ENCODE peak calls at places on chromosomes 12 and 14, in seven cellular contexts. One of them, this sample, is unnamed.
A peak's percentile ranks its signal among the peaks of the same experiment; 100 is the strongest.

GRCh38 chr14:78448483-78449094 is 278.4 kb downstream of the NRXN3 start:
- DNase-seq in suprapubic skin: no peak
- DNase-seq in adipocyte: peak; percentile 50
- DNase-seq in transverse colon: peak; percentile 49
- DNase-seq in OCI-LY7: peak; percentile 50
- DNase-seq in left ventricle myocardium inferior: no peak
- DNase-seq in lower lobe of right lung: no peak
- DNase-seq in this sample: peak; percentile 77

GRCh38 chr14:73591690-73592448 is at the start of gene ACOT4:
- DNase-seq in suprapubic skin: no peak
- DNase-seq in adipocyte: peak; percentile 35
- DNase-seq in transverse colon: peak; percentile 56
- DNase-seq in OCI-LY7: no peak
- DNase-seq in left ventricle myocardium inferior: peak; percentile 22
- DNase-seq in lower lobe of right lung: peak; percentile 66
- DNase-seq in this sample: peak; percentile 69

GRCh38 chr14:50768220-50768619 is 62.7 kb downstream of the NIN start:
- DNase-seq in suprapubic skin: no peak
- DNase-seq in adipocyte: no peak
- DNase-seq in transverse colon: no peak
- DNase-seq in OCI-LY7: no peak
- DNase-seq in left ventricle myocardium inferior: no peak
- DNase-seq in lower lobe of right lung: no peak
- DNase-seq in this sample: no peak

GRCh38 chr12:92426346-92426745 is 276.4 kb upstream of the PLEKHG7 start:
- DNase-seq in suprapubic skin: no peak
- DNase-seq in adipocyte: no peak
- DNase-seq in transverse colon: no peak
- DNase-seq in OCI-LY7: no peak
- DNase-seq in left ventricle myocardium inferior: no peak
- DNase-seq in lower lobe of right lung: no peak
- DNase-seq in this sample: no peak

GRCh38 chr14:23580948-23581281 is 2.3 kb upstream of the JPH4 start:
- DNase-seq in suprapubic skin: no peak
- DNase-seq in adipocyte: no peak
- DNase-seq in transverse colon: no peak
- DNase-seq in OCI-LY7: no peak
- DNase-seq in left ventricle myocardium inferior: no peak
- DNase-seq in lower lobe of right lung: no peak
- DNase-seq in this sample: no peak

GRCh38 chr12:50708619-50709018 is 55.3 kb upstream of the ATF1 start:
- DNase-seq in suprapubic skin: no peak
- DNase-seq in adipocyte: no peak
- DNase-seq in transverse colon: no peak
- DNase-seq in OCI-LY7: no peak
- DNase-seq in left ventricle myocardium inferior: no peak
- DNase-seq in lower lobe of right lung: no peak
- DNase-seq in this sample: no peak

GRCh38 chr14:60094306-60094897 is 2.7 kb downstream of the PCNX4 start:
- DNase-seq in suprapubic skin: no peak
- DNase-seq in adipocyte: no peak
- DNase-seq in transverse colon: no peak
- DNase-seq in OCI-LY7: peak; percentile 31
- DNase-seq in left ventricle myocardium inferior: no peak
- DNase-seq in lower lobe of right lung: no peak
- DNase-seq in this sample: no peak

GRCh38 chr14:67618617-67619063 is 1.1 kb upstream of the ARG2 start:
- DNase-seq in suprapubic skin: no peak
- DNase-seq in adipocyte: peak; percentile 94
- DNase-seq in transverse colon: no peak
- DNase-seq in OCI-LY7: peak; percentile 72
- DNase-seq in left ventricle myocardium inferior: no peak
- DNase-seq in lower lobe of right lung: no peak
- DNase-seq in this sample: peak; percentile 74

GRCh38 chr14:69354383-69355154 is 43.5 kb downstream of the ERH start:
- DNase-seq in suprapubic skin: no peak
- DNase-seq in adipocyte: no peak
- DNase-seq in transverse colon: peak; percentile 75
- DNase-seq in OCI-LY7: peak; percentile 86
- DNase-seq in left ventricle myocardium inferior: no peak
- DNase-seq in lower lobe of right lung: no peak
- DNase-seq in this sample: peak; percentile 87

GRCh38 chr14:68753696-68754095 is 39.2 kb downstream of the ZFP36L1 start:
- DNase-seq in suprapubic skin: no peak
- DNase-seq in adipocyte: peak; percentile 71
- DNase-seq in transverse colon: no peak
- DNase-seq in OCI-LY7: no peak
- DNase-seq in left ventricle myocardium inferior: no peak
- DNase-seq in lower lobe of right lung: no peak
- DNase-seq in this sample: no peak

GRCh38 chr12:123882306-123882705 is 90.3 kb downstream of the CCDC92 start:
- DNase-seq in suprapubic skin: no peak
- DNase-seq in adipocyte: no peak
- DNase-seq in transverse colon: no peak
- DNase-seq in OCI-LY7: no peak
- DNase-seq in left ventricle myocardium inferior: no peak
- DNase-seq in lower lobe of right lung: no peak
- DNase-seq in this sample: no peak

GRCh38 chr14:59028476-59029202 is 159.8 kb upstream of the DAAM1 start:
- DNase-seq in suprapubic skin: no peak
- DNase-seq in adipocyte: peak; percentile 92
- DNase-seq in transverse colon: peak; percentile 64
- DNase-seq in OCI-LY7: peak; percentile 76
- DNase-seq in left ventricle myocardium inferior: peak; percentile 51
- DNase-seq in lower lobe of right lung: peak; percentile 54
- DNase-seq in this sample: peak; percentile 68

GRCh38 chr14:74658535-74659130 is 46.6 kb upstream of the LTBP2 start:
- DNase-seq in suprapubic skin: no peak
- DNase-seq in adipocyte: peak; percentile 50
- DNase-seq in transverse colon: no peak
- DNase-seq in OCI-LY7: no peak
- DNase-seq in left ventricle myocardium inferior: no peak
- DNase-seq in lower lobe of right lung: no peak
- DNase-seq in this sample: no peak

GRCh38 chr12:28925726-28926376 is 223.2 kb upstream of the FAR2 start:
- DNase-seq in suprapubic skin: no peak
- DNase-seq in adipocyte: peak; percentile 6
- DNase-seq in transverse colon: no peak
- DNase-seq in OCI-LY7: no peak
- DNase-seq in left ventricle myocardium inferior: no peak
- DNase-seq in lower lobe of right lung: no peak
- DNase-seq in this sample: no peak

GRCh38 chr12:47754881-47755280 is 3.8 kb downstream of the RAPGEF3 start:
- DNase-seq in suprapubic skin: no peak
- DNase-seq in adipocyte: no peak
- DNase-seq in transverse colon: peak; percentile 90
- DNase-seq in OCI-LY7: no peak
- DNase-seq in left ventricle myocardium inferior: no peak
- DNase-seq in lower lobe of right lung: peak; percentile 86
- DNase-seq in this sample: peak; percentile 84

GRCh38 chr14:22549981-22550670 is 38.9 kb downstream of the DAD1 start:
- DNase-seq in suprapubic skin: no peak
- DNase-seq in adipocyte: peak; percentile 54
- DNase-seq in transverse colon: no peak
- DNase-seq in OCI-LY7: peak; percentile 70
- DNase-seq in left ventricle myocardium inferior: no peak
- DNase-seq in lower lobe of right lung: no peak
- DNase-seq in this sample: no peak

GRCh38 chr12:92561543-92561899 is 141.3 kb upstream of the PLEKHG7 start:
- DNase-seq in suprapubic skin: no peak
- DNase-seq in adipocyte: peak; percentile 89
- DNase-seq in transverse colon: peak; percentile 35
- DNase-seq in OCI-LY7: no peak
- DNase-seq in left ventricle myocardium inferior: no peak
- DNase-seq in lower lobe of right lung: no peak
- DNase-seq in this sample: peak; percentile 45

GRCh38 chr14:76867536-76868452 is 41.6 kb downstream of the LRRC74A start:
- DNase-seq in suprapubic skin: no peak
- DNase-seq in adipocyte: no peak
- DNase-seq in transverse colon: peak; percentile 17
- DNase-seq in OCI-LY7: no peak
- DNase-seq in left ventricle myocardium inferior: peak; percentile 48
- DNase-seq in lower lobe of right lung: peak; percentile 82
- DNase-seq in this sample: no peak

GRCh38 chr14:76868453-76869170 is 42.4 kb downstream of the LRRC74A start:
- DNase-seq in suprapubic skin: no peak
- DNase-seq in adipocyte: no peak
- DNase-seq in transverse colon: no peak
- DNase-seq in OCI-LY7: no peak
- DNase-seq in left ventricle myocardium inferior: no peak
- DNase-seq in lower lobe of right lung: no peak
- DNase-seq in this sample: no peak

GRCh38 chr14:76870146-76870545 is 43.9 kb downstream of the LRRC74A start:
- DNase-seq in suprapubic skin: no peak
- DNase-seq in adipocyte: no peak
- DNase-seq in transverse colon: no peak
- DNase-seq in OCI-LY7: no peak
- DNase-seq in left ventricle myocardium inferior: no peak
- DNase-seq in lower lobe of right lung: no peak
- DNase-seq in this sample: no peak

GRCh38 chr14:76863724-76864407 is 37.7 kb downstream of the LRRC74A start:
- DNase-seq in suprapubic skin: no peak
- DNase-seq in adipocyte: no peak
- DNase-seq in transverse colon: peak; percentile 23
- DNase-seq in OCI-LY7: no peak
- DNase-seq in left ventricle myocardium inferior: peak; percentile 64
- DNase-seq in lower lobe of right lung: peak; percentile 80
- DNase-seq in this sample: peak; percentile 13

GRCh38 chr14:76866469-76866868 is 40.3 kb downstream of the LRRC74A start:
- DNase-seq in suprapubic skin: no peak
- DNase-seq in adipocyte: no peak
- DNase-seq in transverse colon: no peak
- DNase-seq in OCI-LY7: no peak
- DNase-seq in left ventricle myocardium inferior: no peak
- DNase-seq in lower lobe of right lung: no peak
- DNase-seq in this sample: no peak
- H3K4me1 ChIP-seq in suprapubic skin: peaks cover 9% of the 10 kb centered on the region
- H3K4me1 ChIP-seq in adipocyte: no peaks in the 10 kb centered on the region
- H3K4me1 ChIP-seq in transverse colon: no peaks in the 10 kb centered on the region
- H3K4me1 ChIP-seq in OCI-LY7: no peaks in the 10 kb centered on the region
- H3K4me1 ChIP-seq in left ventricle myocardium inferior: peaks cover 50% of the 10 kb centered on the region
- H3K4me1 ChIP-seq in lower lobe of right lung: peaks cover 42% of the 10 kb centered on the region
- H3K4me1 ChIP-seq in this sample: no peaks in the 10 kb centered on the region

GRCh38 chr12:131990066-131990979 is 40.6 kb downstream of the EP400 start:
- DNase-seq in suprapubic skin: peak; percentile 35
- DNase-seq in adipocyte: no peak
- DNase-seq in transverse colon: no peak
- DNase-seq in OCI-LY7: no peak
- DNase-seq in left ventricle myocardium inferior: no peak
- DNase-seq in lower lobe of right lung: no peak
- DNase-seq in this sample: no peak
- H3K36me3 ChIP-seq in suprapubic skin: peaks cover 98% of the 10 kb centered on the region
- H3K36me3 ChIP-seq in adipocyte: peaks cover 88% of the 10 kb centered on the region
- H3K36me3 ChIP-seq in transverse colon: peaks cover 54% of the 10 kb centered on the region
- H3K36me3 ChIP-seq in OCI-LY7: peaks cover 90% of the 10 kb centered on the region
- H3K36me3 ChIP-seq in left ventricle myocardium inferior: peaks cover 97% of the 10 kb centered on the region
- H3K36me3 ChIP-seq in lower lobe of right lung: peaks cover 98% of the 10 kb centered on the region
- H3K36me3 ChIP-seq in this sample: peaks cover 28% of the 10 kb centered on the region

GRCh38 chr14:97704316-97704715 is 907.1 kb downstream of the VRK1 start:
- DNase-seq in suprapubic skin: no peak
- DNase-seq in adipocyte: no peak
- DNase-seq in transverse colon: no peak
- DNase-seq in OCI-LY7: no peak
- DNase-seq in left ventricle myocardium inferior: no peak
- DNase-seq in lower lobe of right lung: no peak
- DNase-seq in this sample: no peak

GRCh38 chr14:97707603-97708002 is 910.4 kb downstream of the VRK1 start:
- DNase-seq in suprapubic skin: no peak
- DNase-seq in adipocyte: no peak
- DNase-seq in transverse colon: no peak
- DNase-seq in OCI-LY7: no peak
- DNase-seq in left ventricle myocardium inferior: no peak
- DNase-seq in lower lobe of right lung: no peak
- DNase-seq in this sample: peak; percentile 22

GRCh38 chr14:97705107-97705506 is 907.9 kb downstream of the VRK1 start:
- DNase-seq in suprapubic skin: no peak
- DNase-seq in adipocyte: no peak
- DNase-seq in transverse colon: no peak
- DNase-seq in OCI-LY7: no peak
- DNase-seq in left ventricle myocardium inferior: no peak
- DNase-seq in lower lobe of right lung: no peak
- DNase-seq in this sample: no peak

GRCh38 chr14:97705976-97706375 is 908.8 kb downstream of the VRK1 start:
- DNase-seq in suprapubic skin: no peak
- DNase-seq in adipocyte: no peak
- DNase-seq in transverse colon: no peak
- DNase-seq in OCI-LY7: no peak
- DNase-seq in left ventricle myocardium inferior: no peak
- DNase-seq in lower lobe of right lung: no peak
- DNase-seq in this sample: peak; percentile 35

DNA sequence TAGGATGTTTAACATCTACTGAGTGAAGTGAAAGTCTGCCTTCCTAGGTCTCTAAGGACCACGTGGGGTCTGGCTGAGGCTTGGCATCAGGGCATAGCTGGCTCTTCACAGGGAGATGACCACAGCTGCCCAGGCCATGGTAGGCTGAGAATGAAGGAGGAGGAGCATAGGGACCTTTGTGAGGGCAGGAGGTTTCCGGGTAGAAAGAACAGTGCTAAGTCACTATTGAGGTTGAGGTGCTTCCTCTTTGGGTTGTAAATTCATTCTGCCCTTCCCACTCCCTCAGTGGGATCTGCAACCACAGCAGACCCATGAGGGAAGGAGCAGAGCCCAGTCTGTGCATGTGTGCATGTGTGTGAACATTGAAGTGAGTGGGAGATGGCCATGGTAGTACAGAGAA is 909.6 kb downstream of the VRK1 start:
- DNase-seq in suprapubic skin: no peak
- DNase-seq in adipocyte: no peak
- DNase-seq in transverse colon: no peak
- DNase-seq in OCI-LY7: no peak
- DNase-seq in left ventricle myocardium inferior: no peak
- DNase-seq in lower lobe of right lung: no peak
- DNase-seq in this sample: peak; percentile 10
- H3K4me1 ChIP-seq in suprapubic skin: no peaks in the 10 kb centered on the region
- H3K4me1 ChIP-seq in adipocyte: no peaks in the 10 kb centered on the region
- H3K4me1 ChIP-seq in transverse colon: no peaks in the 10 kb centered on the region
- H3K4me1 ChIP-seq in OCI-LY7: no peaks in the 10 kb centered on the region
- H3K4me1 ChIP-seq in left ventricle myocardium inferior: no peaks in the 10 kb centered on the region
- H3K4me1 ChIP-seq in lower lobe of right lung: peaks cover 8% of the 10 kb centered on the region
- H3K4me1 ChIP-seq in this sample: no peaks in the 10 kb centered on the region

GRCh38 chr14:21428930-21429329 is 27.0 kb downstream of the CHD8 start:
- DNase-seq in suprapubic skin: no peak
- DNase-seq in adipocyte: no peak
- DNase-seq in transverse colon: no peak
- DNase-seq in OCI-LY7: no peak
- DNase-seq in left ventricle myocardium inferior: peak; percentile 54
- DNase-seq in lower lobe of right lung: no peak
- DNase-seq in this sample: no peak

GRCh38 chr14:21436567-21437062 is 19.3 kb downstream of the CHD8 start:
- DNase-seq in suprapubic skin: no peak
- DNase-seq in adipocyte: no peak
- DNase-seq in transverse colon: no peak
- DNase-seq in OCI-LY7: no peak
- DNase-seq in left ventricle myocardium inferior: no peak
- DNase-seq in lower lobe of right lung: no peak
- DNase-seq in this sample: peak; percentile 2

DNA sequence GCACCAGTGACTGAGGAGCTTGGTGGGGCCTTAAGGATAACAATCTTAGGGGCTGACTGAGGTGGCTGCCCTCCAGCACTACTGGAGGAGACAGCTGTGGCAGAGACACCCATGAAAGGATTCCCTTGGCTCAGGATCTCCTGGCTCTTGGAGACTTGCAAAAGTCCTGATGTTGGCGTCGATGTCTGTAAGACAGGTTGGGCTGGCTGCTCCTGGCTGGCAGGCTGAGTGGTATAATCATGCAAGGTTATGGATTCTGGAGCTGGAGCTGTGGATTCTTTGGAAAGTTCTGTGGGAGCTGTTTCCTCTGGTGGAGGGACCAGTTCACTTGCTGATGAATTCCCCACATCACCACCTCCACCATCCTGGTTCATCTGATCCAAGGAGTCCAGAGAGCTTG is 24.8 kb downstream of the CHD8 start:
- DNase-seq in suprapubic skin: no peak
- DNase-seq in adipocyte: no peak
- DNase-seq in transverse colon: no peak
- DNase-seq in OCI-LY7: no peak
- DNase-seq in left ventricle myocardium inferior: no peak
- DNase-seq in lower lobe of right lung: no peak
- DNase-seq in this sample: no peak
- H3K36me3 ChIP-seq in suprapubic skin: peaks cover 52% of the 10 kb centered on the region
- H3K36me3 ChIP-seq in adipocyte: peaks cover 58% of the 10 kb centered on the region
- H3K36me3 ChIP-seq in transverse colon: peaks cover 46% of the 10 kb centered on the region
- H3K36me3 ChIP-seq in OCI-LY7: peaks cover 83% of the 10 kb centered on the region
- H3K36me3 ChIP-seq in left ventricle myocardium inferior: peaks cover 55% of the 10 kb centered on the region
- H3K36me3 ChIP-seq in lower lobe of right lung: peaks cover 57% of the 10 kb centered on the region
- H3K36me3 ChIP-seq in this sample: peaks cover 12% of the 10 kb centered on the region

This sample was measured in small intestine.